ENCODE peak calls at places on chromosomes 11 and 22, in seven cellular contexts. One of them, this sample, is unnamed.

GRCh38 chr11:94020777-94021615 is at the start of gene HEPHL1:
- DNase-seq in GM13977: no peak
- DNase-seq in Peyer's patch: no peak
- DNase-seq in GM10248: no peak
- DNase-seq in IMR-90: peak; percentile 4
- DNase-seq in pancreas: no peak
- DNase-seq in H9: peak; percentile 67
- DNase-seq in this sample: no peak

GRCh38 chr11:104134760-104135159 is 29.2 kb downstream of the PDGFD start:
- DNase-seq in pancreas: no peak
- DNase-seq in IMR-90: peak; percentile 57
- DNase-seq in H9: no peak
- DNase-seq in GM10248: no peak
- DNase-seq in Peyer's patch: no peak
- DNase-seq in GM13977: no peak
- DNase-seq in this sample: no peak

GRCh38 chr11:125164422-125165110 is at the start of gene PKNOX2:
- DNase-seq in GM10248: peak; percentile 69
- DNase-seq in GM13977: peak; percentile 82
- DNase-seq in IMR-90: peak; percentile 67
- DNase-seq in pancreas: peak; percentile 82
- DNase-seq in Peyer's patch: peak; percentile 35
- DNase-seq in H9: peak; percentile 91
- DNase-seq in this sample: peak; percentile 63

GRCh38 chr11:11968511-11969280 is 39.7 kb downstream of the DKK3 start:
- DNase-seq in pancreas: no peak
- DNase-seq in H9: no peak
- DNase-seq in Peyer's patch: no peak
- DNase-seq in GM10248: no peak
- DNase-seq in GM13977: peak; percentile 2
- DNase-seq in IMR-90: peak; percentile 44
- DNase-seq in this sample: no peak

GRCh38 chr11:69374110-69374981 is 80.4 kb downstream of the MYEOV start:
- DNase-seq in H9: peak; percentile 45
- DNase-seq in pancreas: no peak
- DNase-seq in GM10248: no peak
- DNase-seq in Peyer's patch: peak; percentile 8
- DNase-seq in IMR-90: no peak
- DNase-seq in GM13977: no peak
- DNase-seq in this sample: no peak

GRCh38 chr11:46047520-46047919 is 73.7 kb downstream of the PHF21A start:
- DNase-seq in GM10248: no peak
- DNase-seq in Peyer's patch: no peak
- DNase-seq in pancreas: no peak
- DNase-seq in IMR-90: no peak
- DNase-seq in GM13977: no peak
- DNase-seq in H9: no peak
- DNase-seq in this sample: peak; percentile 46

GRCh38 chr22:31647516-31647915 is 14.5 kb downstream of the PISD start:
- DNase-seq in IMR-90: peak; percentile 91
- DNase-seq in GM13977: no peak
- DNase-seq in pancreas: no peak
- DNase-seq in GM10248: no peak
- DNase-seq in H9: no peak
- DNase-seq in Peyer's patch: no peak
- DNase-seq in this sample: no peak

GRCh38 chr22:45945621-45946020 is 31.3 kb downstream of the WNT7B start:
- DNase-seq in IMR-90: no peak
- DNase-seq in H9: no peak
- DNase-seq in GM10248: no peak
- DNase-seq in pancreas: no peak
- DNase-seq in Peyer's patch: no peak
- DNase-seq in GM13977: no peak
- DNase-seq in this sample: no peak

GRCh38 chr11:92227233-92227593 is 2.6 kb downstream of the FAT3 start:
- DNase-seq in Peyer's patch: no peak
- DNase-seq in GM10248: no peak
- DNase-seq in pancreas: no peak
- DNase-seq in H9: peak; percentile 44
- DNase-seq in GM13977: peak; percentile 13
- DNase-seq in IMR-90: no peak
- DNase-seq in this sample: no peak

GRCh38 chr11:2838091-2838490 is 47.5 kb downstream of the CDKN1C start:
- DNase-seq in H9: no peak
- DNase-seq in IMR-90: no peak
- DNase-seq in Peyer's patch: no peak
- DNase-seq in pancreas: peak; percentile 52
- DNase-seq in GM13977: no peak
- DNase-seq in GM10248: no peak
- DNase-seq in this sample: no peak

GRCh38 chr11:65047581-65048422 is 6.8 kb downstream of the SAC3D1 start:
- DNase-seq in Peyer's patch: peak; percentile 48
- DNase-seq in H9: peak; percentile 48
- DNase-seq in IMR-90: no peak
- DNase-seq in GM10248: no peak
- DNase-seq in pancreas: no peak
- DNase-seq in GM13977: peak; percentile 65
- DNase-seq in this sample: no peak

GRCh38 chr11:112315861-112316739 is 55.4 kb upstream of the PLET1 start:
- DNase-seq in pancreas: no peak
- DNase-seq in GM10248: no peak
- DNase-seq in H9: no peak
- DNase-seq in Peyer's patch: no peak
- DNase-seq in GM13977: no peak
- DNase-seq in IMR-90: no peak
- DNase-seq in this sample: no peak

GRCh38 chr11:126790550-126790981 is 210.0 kb downstream of the KIRREL3 start:
- DNase-seq in GM13977: no peak
- DNase-seq in H9: peak; percentile 57
- DNase-seq in pancreas: no peak
- DNase-seq in GM10248: no peak
- DNase-seq in IMR-90: peak; percentile 98
- DNase-seq in Peyer's patch: no peak
- DNase-seq in this sample: no peak

GRCh38 chr11:128670631-128671030 is 23.2 kb upstream of the FLI1 start:
- DNase-seq in Peyer's patch: no peak
- DNase-seq in IMR-90: no peak
- DNase-seq in GM10248: no peak
- DNase-seq in H9: no peak
- DNase-seq in GM13977: no peak
- DNase-seq in pancreas: no peak
- DNase-seq in this sample: no peak

GRCh38 chr11:79663012-79663411 is 222.2 kb upstream of the TENM4 start:
- DNase-seq in Peyer's patch: no peak
- DNase-seq in GM13977: no peak
- DNase-seq in IMR-90: no peak
- DNase-seq in H9: no peak
- DNase-seq in pancreas: no peak
- DNase-seq in GM10248: no peak
- DNase-seq in this sample: no peak

GRCh38 chr11:7936615-7937014 is 4.9 kb downstream of the OR10A3 start:
- DNase-seq in Peyer's patch: no peak
- DNase-seq in GM10248: no peak
- DNase-seq in GM13977: no peak
- DNase-seq in pancreas: peak; percentile 94
- DNase-seq in IMR-90: no peak
- DNase-seq in H9: no peak
- DNase-seq in this sample: peak; percentile 32

GRCh38 chr22:20550851-20551744 is 43.7 kb downstream of the MED15 start:
- DNase-seq in IMR-90: peak; percentile 78
- DNase-seq in Peyer's patch: peak; percentile 48
- DNase-seq in pancreas: no peak
- DNase-seq in GM13977: peak; percentile 66
- DNase-seq in H9: peak; percentile 72
- DNase-seq in GM10248: peak; percentile 58
- DNase-seq in this sample: no peak

GRCh38 chr22:42792909-42793847 is 63.9 kb downstream of the ARFGAP3 start:
- DNase-seq in Peyer's patch: no peak
- DNase-seq in GM13977: no peak
- DNase-seq in GM10248: no peak
- DNase-seq in H9: no peak
- DNase-seq in pancreas: no peak
- DNase-seq in IMR-90: no peak
- DNase-seq in this sample: no peak

GRCh38 chr11:86793307-86793706 is 7.0 kb upstream of the PRSS23 start:
- DNase-seq in H9: no peak
- DNase-seq in Peyer's patch: no peak
- DNase-seq in GM10248: no peak
- DNase-seq in GM13977: no peak
- DNase-seq in pancreas: no peak
- DNase-seq in IMR-90: no peak
- DNase-seq in this sample: no peak

GRCh38 chr11:76598426-76598839 is 72.1 kb downstream of the LRRC32 start:
- DNase-seq in pancreas: no peak
- DNase-seq in GM13977: peak; percentile 69
- DNase-seq in H9: peak; percentile 61
- DNase-seq in IMR-90: peak; percentile 56
- DNase-seq in GM10248: peak; percentile 77
- DNase-seq in Peyer's patch: no peak
- DNase-seq in this sample: no peak

GRCh38 chr11:32574446-32574845 is 9.2 kb upstream of the EIF3M start:
- DNase-seq in pancreas: no peak
- DNase-seq in IMR-90: no peak
- DNase-seq in H9: no peak
- DNase-seq in GM13977: no peak
- DNase-seq in GM10248: no peak
- DNase-seq in Peyer's patch: no peak
- DNase-seq in this sample: no peak

GRCh38 chr11:95715777-95716241 is 73.8 kb downstream of the FAM76B start:
- DNase-seq in GM13977: no peak
- DNase-seq in pancreas: peak; percentile 10
- DNase-seq in IMR-90: no peak
- DNase-seq in Peyer's patch: peak; percentile 75
- DNase-seq in H9: no peak
- DNase-seq in GM10248: peak; percentile 27
- DNase-seq in this sample: no peak

GRCh38 chr11:47271961-47272661 is 2.2 kb downstream of the MADD start:
- DNase-seq in H9: no peak
- DNase-seq in Peyer's patch: peak; percentile 53
- DNase-seq in GM10248: peak; percentile 36
- DNase-seq in GM13977: peak; percentile 56
- DNase-seq in pancreas: peak; percentile 35
- DNase-seq in IMR-90: no peak
- DNase-seq in this sample: no peak

GRCh38 chr11:69552951-69553350 is 71.5 kb downstream of the LINC01488 start:
- DNase-seq in GM13977: no peak
- DNase-seq in pancreas: no peak
- DNase-seq in Peyer's patch: no peak
- DNase-seq in H9: no peak
- DNase-seq in GM10248: no peak
- DNase-seq in IMR-90: no peak
- DNase-seq in this sample: no peak

GRCh38 chr22:50016308-50016987 is 3.9 kb upstream of the IL17REL start:
- DNase-seq in GM13977: no peak
- DNase-seq in Peyer's patch: no peak
- DNase-seq in GM10248: no peak
- DNase-seq in IMR-90: no peak
- DNase-seq in pancreas: no peak
- DNase-seq in H9: no peak
- DNase-seq in this sample: no peak

GRCh38 chr11:99687320-99687719 is 666.6 kb downstream of the CNTN5 start:
- DNase-seq in H9: no peak
- DNase-seq in IMR-90: no peak
- DNase-seq in GM13977: no peak
- DNase-seq in Peyer's patch: no peak
- DNase-seq in GM10248: no peak
- DNase-seq in pancreas: no peak
- DNase-seq in this sample: no peak

GRCh38 chr11:8317164-8317563 is 53.5 kb upstream of the LMO1 start:
- DNase-seq in IMR-90: peak; percentile 5
- DNase-seq in GM13977: no peak
- DNase-seq in GM10248: no peak
- DNase-seq in H9: no peak
- DNase-seq in Peyer's patch: no peak
- DNase-seq in pancreas: no peak
- DNase-seq in this sample: no peak

GRCh38 chr11:34558673-34559072 is 45.1 kb upstream of the ELF5 start:
- DNase-seq in GM13977: no peak
- DNase-seq in IMR-90: no peak
- DNase-seq in GM10248: no peak
- DNase-seq in Peyer's patch: no peak
- DNase-seq in H9: no peak
- DNase-seq in pancreas: no peak
- DNase-seq in this sample: no peak
- TF ChIP-seq CTCF in GM13977: no peak
- TF ChIP-seq CTCF in IMR-90: no peak
- TF ChIP-seq CTCF in GM10248: no peak
- TF ChIP-seq CTCF in Peyer's patch: no peak
- TF ChIP-seq CTCF in H9: no peak
- TF ChIP-seq CTCF in pancreas: no peak
- TF ChIP-seq CTCF in this sample: no peak

GRCh38 chr11:120945042-120945441 is 78.9 kb upstream of the TBCEL start:
- DNase-seq in GM13977: no peak
- DNase-seq in GM10248: no peak
- DNase-seq in Peyer's patch: no peak
- DNase-seq in IMR-90: no peak
- DNase-seq in pancreas: no peak
- DNase-seq in H9: no peak
- DNase-seq in this sample: no peak
- TF ChIP-seq CTCF in GM13977: peak; percentile 11
- TF ChIP-seq CTCF in GM10248: peak; percentile 21
- TF ChIP-seq CTCF in Peyer's patch: no peak
- TF ChIP-seq CTCF in IMR-90: peak; percentile 22
- TF ChIP-seq CTCF in pancreas: no peak
- TF ChIP-seq CTCF in H9: peak; percentile 68
- TF ChIP-seq CTCF in this sample: peak; percentile 24

DNA sequence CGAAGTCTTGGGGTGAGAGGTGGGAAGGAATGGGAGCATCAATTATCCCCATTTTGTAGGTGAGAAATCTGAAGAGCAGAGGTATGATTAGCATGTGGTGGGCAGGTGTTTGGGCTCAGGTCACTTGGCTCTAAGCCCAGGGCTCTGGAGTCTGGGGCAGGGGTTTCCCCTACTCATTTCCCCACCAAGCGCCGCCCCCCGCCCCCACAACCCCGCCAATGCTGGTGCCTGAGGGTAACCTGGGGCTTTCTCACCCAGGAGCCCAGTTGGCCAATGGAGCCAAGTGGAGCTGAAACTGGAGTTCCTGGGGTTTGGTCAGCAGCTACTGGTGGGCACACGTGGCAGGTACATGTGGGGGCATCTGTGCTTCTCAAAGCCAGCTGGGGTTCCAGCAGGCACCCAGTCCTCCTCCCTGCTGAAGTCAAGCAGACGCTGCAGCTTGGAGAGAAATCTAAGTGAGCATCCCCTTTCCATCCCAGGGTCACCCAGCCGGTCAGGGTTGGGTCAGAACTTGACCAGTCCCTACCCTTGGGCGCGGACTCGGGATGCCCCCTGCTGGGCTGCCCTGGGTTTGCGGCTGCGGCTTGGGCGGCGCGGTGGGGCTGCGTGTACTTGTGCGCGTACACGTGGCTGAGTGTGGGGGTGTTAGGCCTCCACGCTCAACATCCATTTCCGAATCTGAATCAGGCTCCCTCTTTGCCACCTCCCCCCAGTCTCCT is 1.6 kb upstream of the CHRM1 start:
- DNase-seq in pancreas: no peak
- DNase-seq in GM13977: peak; percentile 75
- DNase-seq in GM10248: peak; percentile 76
- DNase-seq in Peyer's patch: no peak
- DNase-seq in H9: no peak
- DNase-seq in IMR-90: no peak
- DNase-seq in this sample: no peak
- TF ChIP-seq CTCF in pancreas: no peak
- TF ChIP-seq CTCF in GM13977: peak; percentile 72
- TF ChIP-seq CTCF in GM10248: peak; percentile 23
- TF ChIP-seq CTCF in Peyer's patch: no peak
- TF ChIP-seq CTCF in H9: peak; percentile 63
- TF ChIP-seq CTCF in IMR-90: peak; percentile 40
- TF ChIP-seq CTCF in this sample: peak; percentile 19

GRCh38 chr22:36738416-36739020 is 35.0 kb upstream of the CACNG2 start:
- DNase-seq in pancreas: no peak
- DNase-seq in H9: peak; percentile 9
- DNase-seq in IMR-90: no peak
- DNase-seq in GM13977: no peak
- DNase-seq in GM10248: no peak
- DNase-seq in Peyer's patch: no peak
- DNase-seq in this sample: no peak
- TF ChIP-seq CTCF in pancreas: no peak
- TF ChIP-seq CTCF in H9: no peak
- TF ChIP-seq CTCF in IMR-90: no peak
- TF ChIP-seq CTCF in GM13977: no peak
- TF ChIP-seq CTCF in GM10248: no peak
- TF ChIP-seq CTCF in Peyer's patch: no peak
- TF ChIP-seq CTCF in this sample: no peak

This sample was measured in LNCaP clone FGC.